ENCODE peak calls at places on chromosome 1, in four cellular contexts. I, S, W and J are unnamed samples. For H3K4me1, the result is how much of the 10 kb centered on the place peaks cover.

GRCh38 chr1:107802654-107803053 is 162.3 kb downstream of the VAV3 start:
- DNase-seq in I (no peak), S (no peak), W (no peak), J (no peak)

GRCh38 chr1:166283190-166283589 is 116.4 kb upstream of the FAM78B start:
- DNase-seq in I (no peak), S (no peak), W (no peak), J (no peak)

GRCh38 chr1:239896980-239897379 is 194.7 kb upstream of the FMN2 start:
- DNase-seq in I (no peak), S (no peak), W (no peak), J (no peak)

GRCh38 chr1:39776400-39776713 is 5.2 kb upstream of the OXCT2 start:
- DNase-seq in I (no peak), S (no peak), W (no peak), J (no peak)

GRCh38 chr1:244068563-244068962 is 17.5 kb downstream of the ZBTB18 start:
- DNase-seq in I (no peak), S (no peak), W (no peak), J (peak)

GRCh38 chr1:24390924-24391782 is 22.4 kb downstream of the STPG1 start:
- DNase-seq in I (peak), S (peak), W (peak), J (peak)

GRCh38 chr1:2929335-2929734 is 91.9 kb upstream of the ACTRT2 start:
- DNase-seq in I (no peak), S (no peak), W (no peak), J (no peak)

GRCh38 chr1:85344256-85344694 is 67.8 kb upstream of the BCL10 start:
- DNase-seq in I (no peak), S (peak), W (no peak), J (no peak)

GRCh38 chr1:111515291-111516007 is 12.0 kb upstream of the ADORA3 start:
- DNase-seq in I (peak), S (no peak), W (peak), J (no peak)

GRCh38 chr1:46948629-46949282 is 7.5 kb upstream of the CYP4A11 start:
- DNase-seq in I (no peak), S (peak), W (no peak), J (peak)

GRCh38 chr1:153058826-153059784 is 1.8 kb upstream of the SPRR2A start:
- DNase-seq in I (no peak), S (no peak), W (no peak), J (no peak)

GRCh38 chr1:230784163-230784562 is 37.0 kb downstream of the CAPN9 start:
- DNase-seq in I (no peak), S (no peak), W (no peak), J (no peak)

GRCh38 chr1:25932321-25932720 is 26.1 kb upstream of the STMN1 start:
- DNase-seq in I (no peak), S (peak), W (no peak), J (no peak)

GRCh38 chr1:15952317-15953258 is 23.3 kb downstream of the ZBTB17 start:
- DNase-seq in I (no peak), S (no peak), W (peak), J (no peak)

GRCh38 chr1:15950302-15950701 is 25.6 kb downstream of the ZBTB17 start:
- DNase-seq in I (no peak), S (no peak), W (no peak), J (no peak)

GRCh38 chr1:15953294-15953771 is 22.6 kb downstream of the ZBTB17 start:
- DNase-seq in I (no peak), S (no peak), W (peak), J (no peak)

GRCh38 chr1:15950763-15951295 is 25.1 kb downstream of the ZBTB17 start:
- DNase-seq in I (no peak), S (no peak), W (peak), J (no peak)

GRCh38 chr1:15951341-15952153 is 24.4 kb downstream of the ZBTB17 start:
- DNase-seq in I (no peak), S (no peak), W (no peak), J (no peak)
- H3K4me1 ChIP-seq in I (under half), S (under half), W (under half), J (under half)

DNA sequence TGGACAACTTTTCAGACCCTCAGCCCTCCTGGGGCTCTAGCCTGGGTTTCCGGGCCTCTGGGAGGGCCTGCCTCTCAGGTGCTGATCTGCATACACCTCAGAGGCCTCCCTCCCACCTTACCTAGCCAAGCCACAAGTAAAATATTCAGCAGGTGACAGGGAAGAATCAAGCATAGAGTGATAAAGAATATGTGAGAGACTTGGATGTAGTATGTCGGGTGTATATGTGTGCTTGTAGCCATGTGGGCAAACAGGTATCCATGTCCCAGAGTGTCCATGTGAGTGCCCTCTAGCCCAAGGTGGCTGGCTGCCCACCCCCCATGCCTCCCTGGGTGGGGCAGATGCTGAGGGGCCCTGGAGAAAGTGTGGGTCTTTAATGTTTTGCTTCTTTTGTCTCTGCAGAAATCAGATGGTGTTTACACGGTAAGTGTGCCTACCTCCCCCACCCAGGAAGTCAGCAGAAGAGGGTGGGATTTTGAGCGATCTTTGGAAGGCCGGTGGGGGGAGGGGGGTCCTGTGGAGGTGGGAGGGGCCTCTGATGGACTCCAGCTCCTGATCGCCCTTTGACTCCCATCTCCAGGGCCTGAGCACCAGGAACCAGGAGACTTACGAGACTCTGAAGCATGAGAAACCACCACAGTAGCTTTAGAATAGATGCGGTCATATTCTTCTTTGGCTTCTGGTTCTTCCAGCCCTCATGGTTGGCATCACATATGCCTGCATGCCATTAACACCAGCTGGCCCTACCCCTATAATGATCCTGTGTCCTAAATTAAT is 3.4 kb downstream of the FCER1G start:
- DNase-seq in I (no peak), S (no peak), W (peak), J (no peak)
- H3K4me3 ChIP-seq in I (no peak), S (no peak), W (no peak), J (no peak)

DNA sequence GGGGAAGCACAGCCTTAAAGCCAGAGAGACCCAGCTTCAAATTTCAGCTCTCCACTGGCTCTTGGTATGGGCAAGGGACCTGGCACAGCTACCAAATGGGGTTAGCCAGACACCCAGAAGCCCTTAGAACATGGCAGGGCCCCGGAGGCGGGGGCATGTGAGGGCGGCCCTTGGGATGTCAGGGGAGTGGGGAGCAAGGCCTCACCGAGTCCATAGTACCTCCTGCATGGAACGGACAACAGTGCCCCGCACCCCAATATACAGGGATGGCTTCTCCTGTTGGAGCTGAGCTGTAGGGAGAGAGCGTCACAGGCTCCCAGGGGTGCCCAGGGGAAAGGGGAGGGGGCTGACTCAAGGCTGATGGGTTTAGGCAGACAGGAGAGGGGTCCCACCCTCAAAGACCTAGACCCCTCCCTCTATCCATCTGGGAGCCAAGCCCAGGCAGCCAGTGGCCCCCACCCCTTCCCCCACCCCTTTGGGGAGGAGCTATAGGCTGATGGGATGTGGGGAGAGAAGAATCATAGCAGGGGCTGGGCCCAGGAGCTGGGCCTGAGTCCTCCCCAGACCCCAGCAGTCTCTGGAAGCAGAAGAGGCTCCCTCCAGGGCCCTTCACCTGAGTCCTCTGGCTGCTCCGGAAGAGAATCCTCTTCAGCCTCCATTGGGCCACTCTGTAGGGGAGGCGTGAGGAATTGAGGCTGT is 16.5 kb downstream of the SPOCD1 start:
- DNase-seq in I (no peak), S (no peak), W (no peak), J (no peak)
- H3K27ac ChIP-seq in I (no peak), S (no peak), W (no peak), J (no peak)

GRCh38 chr1:212465311-212465710 is 32.6 kb downstream of the NENF start:
- DNase-seq in I (no peak), S (no peak), W (no peak), J (no peak)
- H3K4me1 ChIP-seq in I (under half), S (under half), W (under half), J (under half)

DNA sequence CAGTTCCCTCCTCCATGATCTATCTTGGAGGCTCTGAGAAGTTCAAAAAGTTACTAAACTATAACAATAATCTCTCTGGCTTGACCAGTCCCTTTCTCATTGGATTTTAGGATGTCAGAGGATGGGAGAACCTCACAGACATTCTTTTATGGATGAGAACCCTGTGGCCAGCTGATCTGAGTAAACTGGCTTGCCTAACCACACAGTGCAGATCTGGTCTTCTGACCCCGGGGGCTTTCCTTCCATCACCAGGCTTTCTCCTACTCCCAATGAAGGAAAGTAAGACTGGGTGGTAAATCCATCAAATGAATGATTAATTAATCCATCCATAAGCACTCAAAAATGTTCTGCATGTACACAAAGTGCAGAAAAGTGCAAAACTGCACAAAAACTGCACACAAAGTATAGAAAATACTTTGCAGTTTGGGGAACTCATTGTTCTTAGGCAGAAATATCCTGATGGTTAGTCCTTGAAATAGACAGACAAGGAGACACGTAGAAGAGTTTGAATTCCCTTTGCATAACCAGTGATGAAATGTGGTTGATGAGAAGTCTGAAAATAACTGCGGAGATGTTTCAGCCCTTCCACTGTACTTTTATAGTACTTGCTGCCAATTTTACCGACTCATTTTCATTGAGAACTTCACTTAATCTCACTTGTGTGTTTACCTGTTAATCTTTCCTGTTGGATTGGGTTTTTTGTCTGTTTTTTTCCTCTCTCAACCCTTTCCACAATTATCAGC is 2.5 kb upstream of the F3 start:
- DNase-seq in I (no peak), S (no peak), W (no peak), J (no peak)
- H3K4me3 ChIP-seq in I (no peak), S (no peak), W (no peak), J (no peak)